ENCODE peak calls at places on chromosomes 4 and X, in ten cellular contexts. Z is naive thymus-derived CD4-positive, alpha-beta T cell; J is SW 1271; O is GM10248; H is NCI-H1092 treated with DMSO at 0.1 percent for 48 hours; R is dorsolateral prefrontal cortex; K is AG10803; D is stimulated activated CD8-positive, alpha-beta memory T cell treated with anti-CD3 and anti-CD28 coated beads, Interleukin-4, amount 100 ng/mL, for 48 hours; G is activated T-cell treated with anti-CD3 and anti-CD28 coated beads, Interleukin-2, amount 50 U/mL, for 4 hours; I is AG08396. V is an unnamed sample.

GRCh38 chrX:132576945-132577344 is 88.1 kb upstream of the MBNL3 start:
- DNase-seq in Z (no peak), J (no peak), O (no peak), H (no peak), R (no peak), K (peak; percentile 4), D (no peak), G (no peak), I (no peak), V (no peak)

GRCh38 chr4:7365472-7366179 is 69.1 kb downstream of the PSAPL1 start:
- DNase-seq in Z (no peak), J (no peak), O (no peak), H (peak; percentile 99), R (peak; percentile 94), K (no peak), D (no peak), G (no peak), I (no peak), V (no peak)

GRCh38 chr4:132101526-132101925 is 1047.6 kb upstream of the PCDH10 start:
- DNase-seq in Z (no peak), J (no peak), O (no peak), H (no peak), R (no peak), K (peak; percentile 5), D (no peak), G (no peak), I (peak; percentile 15), V (no peak)

GRCh38 chr4:7546809-7547367 is 112.2 kb upstream of the PSAPL1 start:
- DNase-seq in Z (no peak), J (peak; percentile 15), O (no peak), H (no peak), R (no peak), K (peak; percentile 71), D (no peak), G (no peak), I (peak; percentile 50), V (no peak)

GRCh38 chr4:2284934-2285664 is 23.2 kb upstream of the MXD4 start:
- DNase-seq in Z (no peak), J (no peak), O (no peak), H (no peak), R (no peak), K (peak; percentile 58), D (no peak), G (no peak), I (peak; percentile 78), V (no peak)

GRCh38 chr4:2827071-2827873 is 16.4 kb upstream of the ADD1 start:
- DNase-seq in Z (no peak), J (no peak), O (no peak), H (no peak), R (no peak), K (no peak), D (no peak), G (no peak), I (no peak), V (no peak)

GRCh38 chr4:159232465-159233106 is 129.7 kb downstream of the RAPGEF2 start:
- DNase-seq in Z (no peak), J (no peak), O (no peak), H (no peak), R (no peak), K (no peak), D (no peak), G (no peak), I (no peak), V (no peak)

GRCh38 chr4:61619528-61619927 is 419.4 kb downstream of the ADGRL3 start:
- DNase-seq in Z (no peak), J (no peak), O (no peak), H (no peak), R (no peak), K (no peak), D (no peak), G (no peak), I (no peak), V (no peak)

GRCh38 chr4:66572949-66573348 is 902.7 kb upstream of the EPHA5 start:
- DNase-seq in Z (no peak), J (no peak), O (no peak), H (no peak), R (no peak), K (peak; percentile 58), D (no peak), G (no peak), I (peak; percentile 8), V (no peak)

GRCh38 chr4:79178770-79179169 is 147.1 kb downstream of the NAA11 start:
- DNase-seq in Z (no peak), J (no peak), O (no peak), H (no peak), R (no peak), K (no peak), D (no peak), G (no peak), I (no peak), V (no peak)

GRCh38 chrX:55056820-55057690 is 17.8 kb upstream of the PAGE2B start:
- DNase-seq in Z (no peak), J (no peak), O (no peak), H (peak; percentile 69), R (no peak), K (peak; percentile 6), D (no peak), G (no peak), I (no peak), V (no peak)

GRCh38 chr4:187270154-187270553 is 546.5 kb upstream of the FAT1 start:
- DNase-seq in Z (no peak), J (no peak), O (no peak), H (no peak), R (no peak), K (no peak), D (no peak), G (no peak), I (no peak), V (no peak)

GRCh38 chr4:10320130-10320529 is 137.1 kb downstream of the ZNF518B start:
- DNase-seq in Z (no peak), J (no peak), O (no peak), H (no peak), R (no peak), K (no peak), D (no peak), G (no peak), I (no peak), V (no peak)

GRCh38 chr4:39855909-39856512 is 121.7 kb downstream of the PDS5A start:
- DNase-seq in Z (no peak), J (peak; percentile 87), O (no peak), H (no peak), R (no peak), K (peak; percentile 6), D (no peak), G (no peak), I (peak; percentile 5), V (no peak)

GRCh38 chrX:132490086-132490419 is 1.2 kb upstream of the MBNL3 start:
- DNase-seq in Z (no peak), J (no peak), O (no peak), H (peak; percentile 78), R (no peak), K (no peak), D (no peak), G (no peak), I (no peak), V (no peak)

GRCh38 chr4:158067646-158068045 is 105.2 kb downstream of the GASK1B start:
- DNase-seq in Z (no peak), J (no peak), O (no peak), H (no peak), R (no peak), K (peak; percentile 80), D (no peak), G (no peak), I (no peak), V (no peak)

GRCh38 chr4:7394681-7395451 is 39.9 kb downstream of the PSAPL1 start:
- DNase-seq in Z (no peak), J (no peak), O (no peak), H (no peak), R (no peak), K (no peak), D (no peak), G (no peak), I (no peak), V (peak; percentile 30)

GRCh38 chr4:184269879-184270430 is 52.3 kb upstream of the ENPP6 start:
- DNase-seq in Z (no peak), J (no peak), O (no peak), H (no peak), R (no peak), K (no peak), D (peak; percentile 20), G (no peak), I (no peak), V (peak; percentile 47)

GRCh38 chr4:168923526-168924194 is 86.4 kb downstream of the CBR4 start:
- DNase-seq in Z (no peak), J (peak; percentile 61), O (peak; percentile 59), H (peak; percentile 81), R (peak; percentile 67), K (peak; percentile 81), D (peak; percentile 58), G (peak; percentile 40), I (peak; percentile 65), V (peak; percentile 66)

GRCh38 chr4:114561590-114561989 is 37.0 kb upstream of the UGT8 start:
- DNase-seq in Z (no peak), J (no peak), O (no peak), H (no peak), R (no peak), K (no peak), D (no peak), G (no peak), I (no peak), V (no peak)

GRCh38 chrX:1778817-1779216 is 164.0 kb downstream of the ASMT start:
- DNase-seq in Z (no peak), J (no peak), O (no peak), H (no peak), R (no peak), K (no peak), D (no peak), G (no peak), I (no peak), V (no peak)

GRCh38 chr4:1381944-1382541 is 24.2 kb downstream of the NKX1-1 start:
- DNase-seq in Z (no peak), J (no peak), O (no peak), H (no peak), R (no peak), K (no peak), D (no peak), G (no peak), I (no peak), V (no peak)

GRCh38 chr4:172776203-172776896 is 392.3 kb upstream of the GALNT7 start:
- DNase-seq in Z (no peak), J (no peak), O (no peak), H (no peak), R (no peak), K (no peak), D (no peak), G (no peak), I (no peak), V (no peak)

GRCh38 chr4:168569909-168570276 is 73.0 kb downstream of the PALLD start:
- DNase-seq in Z (no peak), J (no peak), O (no peak), H (peak; percentile 56), R (no peak), K (no peak), D (no peak), G (no peak), I (no peak), V (no peak)

GRCh38 chr4:1554876-1555265 is 129.2 kb downstream of the FAM53A start:
- DNase-seq in Z (no peak), J (no peak), O (no peak), H (peak; percentile 12), R (no peak), K (no peak), D (no peak), G (no peak), I (no peak), V (no peak)

GRCh38 chr4:189304755-189305154 is 635.9 kb upstream of the FRG1 start:
- DNase-seq in Z (no peak), J (no peak), O (no peak), H (peak; percentile 2), R (no peak), K (no peak), D (no peak), G (no peak), I (no peak), V (no peak)

GRCh38 chr4:153573881-153574807 is 108.0 kb downstream of the TMEM131L start:
- DNase-seq in Z (peak; percentile 12), J (peak; percentile 31), O (peak; percentile 43), H (peak; percentile 36), R (peak; percentile 93), K (peak; percentile 92), D (peak; percentile 58), G (peak; percentile 58), I (peak; percentile 50), V (peak; percentile 69)

GRCh38 chr4:87974856-87975462 is 555 bp upstream of the SPP1 start:
- DNase-seq in Z (no peak), J (no peak), O (no peak), H (no peak), R (no peak), K (no peak), D (no peak), G (no peak), I (no peak), V (no peak)

V was measured in activated CD8-positive, alpha-beta memory T cell treated with anti-CD3 and anti-CD28 coated beads for 24 hours.